ENCODE peak calls at places on chromosomes 11 and 22, in four cellular contexts. S is HepG2, X is SK-N-SH, U is GM12878. E is an unnamed sample.

GRCh38 chr11:128210148-128210940 is 377.0 kb downstream of the ETS1 start:
- DNase-seq in S (peak), X (no peak), U (no peak), E (peak)

GRCh38 chr22:48901324-48901723 is 926.3 kb downstream of the BRD1 start:
- DNase-seq in S (no peak), X (no peak), U (no peak), E (no peak)

GRCh38 chr11:767238-767637 is 10.0 kb downstream of the GATD1 start:
- DNase-seq in S (no peak), X (no peak), U (no peak), E (no peak)

GRCh38 chr11:44607324-44607962 is 42.0 kb downstream of the CD82 start:
- DNase-seq in S (no peak), X (no peak), U (no peak), E (no peak)

GRCh38 chr22:42662114-42663021 is 13.2 kb upstream of the CYB5R3 start:
- DNase-seq in S (no peak), X (peak), U (no peak), E (peak)

GRCh38 chr11:60863550-60864521 is 3.5 kb upstream of the ZP1 start:
- DNase-seq in S (no peak), X (no peak), U (no peak), E (no peak)

GRCh38 chr11:70628176-70628860 is 230.0 kb downstream of the CTTN start:
- DNase-seq in S (no peak), X (no peak), U (no peak), E (no peak)

GRCh38 chr22:40076702-40077645 is 82.2 kb downstream of the FAM83F start:
- DNase-seq in S (no peak), X (no peak), U (no peak), E (no peak)

GRCh38 chr11:12189543-12190235 is 79.3 kb downstream of the MICAL2 start:
- DNase-seq in S (no peak), X (no peak), U (no peak), E (no peak)

GRCh38 chr11:49442669-49443068 is 234.3 kb upstream of the FOLH1 start:
- DNase-seq in S (no peak), X (no peak), U (no peak), E (no peak)

GRCh38 chr22:24146791-24147353 is 34.4 kb upstream of the SUSD2 start:
- DNase-seq in S (no peak), X (peak), U (no peak), E (no peak)

DNA sequence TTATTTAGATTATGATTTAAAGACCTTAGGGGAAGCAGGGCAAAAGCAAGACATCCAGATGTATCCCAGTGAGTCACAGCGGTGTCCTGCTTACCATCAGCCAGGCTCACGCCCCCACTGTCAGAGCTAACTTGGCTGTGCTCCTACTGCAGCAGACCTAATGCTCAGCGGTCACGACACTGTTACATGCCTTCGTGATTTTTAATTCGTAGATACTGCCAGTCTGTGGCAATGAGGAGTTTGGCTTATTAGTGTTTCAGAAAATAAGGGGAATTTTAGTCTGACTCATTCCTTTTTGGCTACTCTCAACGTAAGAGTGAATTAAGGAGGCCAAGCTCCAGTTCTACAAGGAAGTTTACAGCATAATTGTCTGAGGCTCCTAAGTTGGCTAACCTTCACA is 22.7 kb downstream of the EFCAB6 start:
- DNase-seq in S (no peak), X (peak), U (no peak), E (peak)
- TF ChIP-seq PBX3 in S (no peak), X (peak), U (no peak), E (no peak)

GRCh38 chr22:49922484-49922883 is 4.0 kb downstream of the CRELD2 start:
- DNase-seq in S (no peak), X (no peak), U (no peak), E (no peak)
- TF ChIP-seq PBX3 in S (no peak), X (no peak), U (no peak), E (no peak)

DNA sequence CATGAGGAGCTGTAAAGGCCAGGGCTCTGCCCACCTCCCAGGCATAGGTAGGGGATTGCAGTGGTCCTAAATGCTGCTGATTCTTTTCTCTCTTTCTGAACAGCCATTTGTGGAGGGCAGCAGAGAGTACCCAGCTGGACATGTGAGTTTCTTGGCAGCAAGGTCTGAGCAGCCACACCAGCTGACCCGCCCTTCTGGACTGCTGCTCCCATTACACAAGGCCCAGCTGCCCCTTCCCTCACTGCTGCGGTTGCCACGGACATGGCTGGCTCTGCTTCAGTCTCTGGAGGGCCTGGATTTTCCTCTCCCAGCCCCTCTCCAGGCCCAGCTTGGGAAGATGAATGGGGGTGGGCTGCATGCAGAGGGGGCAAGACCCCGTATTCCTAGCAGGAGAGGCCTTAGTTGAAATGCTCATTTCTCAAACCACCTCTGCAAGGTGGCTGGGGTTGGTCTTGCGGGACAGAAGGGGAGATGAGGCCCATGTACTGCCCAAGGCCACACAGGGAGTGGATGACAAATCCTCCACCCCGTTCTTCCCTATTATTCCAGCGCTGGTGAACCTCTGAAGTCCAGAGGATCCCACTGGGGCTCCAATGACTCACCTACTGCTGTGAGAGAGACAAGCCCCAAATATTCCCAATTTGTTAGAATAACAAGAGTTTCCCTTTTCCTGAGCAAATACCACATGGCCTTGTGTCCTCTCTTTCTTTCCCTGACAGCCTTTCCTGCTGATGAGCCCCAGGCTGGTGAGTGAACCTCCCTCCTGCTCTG is 4.7 kb downstream of the LGALS12 start:
- DNase-seq in S (no peak), X (no peak), U (no peak), E (no peak)
- TF ChIP-seq PBX3 in S (no peak), X (no peak), U (no peak), E (no peak)

DNA sequence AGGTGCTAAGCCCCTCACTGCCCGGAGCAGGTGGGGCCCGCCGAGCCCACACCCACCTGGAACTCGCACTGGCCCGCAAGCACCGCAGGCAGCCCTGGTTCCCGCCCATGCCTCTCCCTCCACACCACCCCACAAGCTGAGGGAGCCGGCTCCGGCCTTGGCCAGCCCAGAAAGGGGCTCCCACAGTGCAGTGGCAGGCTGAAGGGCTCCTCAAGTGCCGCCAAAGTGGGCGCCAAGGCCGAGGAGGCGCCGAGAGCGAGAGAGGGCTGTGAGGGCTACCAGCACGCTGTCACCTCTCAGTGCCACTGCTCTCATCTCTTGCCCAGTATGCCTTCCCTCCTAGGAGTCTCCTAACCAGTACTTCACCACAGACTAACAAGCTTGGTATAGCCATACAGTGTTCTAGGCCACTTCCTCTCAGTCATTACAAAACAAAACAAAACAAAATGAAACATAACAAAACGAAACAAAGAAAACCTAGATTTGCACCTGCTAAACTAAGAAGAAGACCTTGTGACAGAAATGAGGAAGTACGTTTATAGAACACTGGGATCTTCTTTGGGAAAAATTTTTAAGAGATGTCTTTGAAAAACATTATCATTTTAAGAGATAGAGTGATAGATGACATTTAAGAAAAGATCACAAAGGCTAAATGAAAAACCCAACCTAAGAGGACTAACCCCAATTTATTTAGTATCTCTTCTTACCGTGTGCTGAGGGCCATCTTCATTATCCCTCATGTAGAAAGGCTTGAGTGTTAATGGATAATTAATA is 47.7 kb upstream of the GAB2 start:
- DNase-seq in S (no peak), X (no peak), U (peak), E (no peak)
- TF ChIP-seq PBX3 in S (no peak), X (no peak), U (no peak), E (no peak)

DNA sequence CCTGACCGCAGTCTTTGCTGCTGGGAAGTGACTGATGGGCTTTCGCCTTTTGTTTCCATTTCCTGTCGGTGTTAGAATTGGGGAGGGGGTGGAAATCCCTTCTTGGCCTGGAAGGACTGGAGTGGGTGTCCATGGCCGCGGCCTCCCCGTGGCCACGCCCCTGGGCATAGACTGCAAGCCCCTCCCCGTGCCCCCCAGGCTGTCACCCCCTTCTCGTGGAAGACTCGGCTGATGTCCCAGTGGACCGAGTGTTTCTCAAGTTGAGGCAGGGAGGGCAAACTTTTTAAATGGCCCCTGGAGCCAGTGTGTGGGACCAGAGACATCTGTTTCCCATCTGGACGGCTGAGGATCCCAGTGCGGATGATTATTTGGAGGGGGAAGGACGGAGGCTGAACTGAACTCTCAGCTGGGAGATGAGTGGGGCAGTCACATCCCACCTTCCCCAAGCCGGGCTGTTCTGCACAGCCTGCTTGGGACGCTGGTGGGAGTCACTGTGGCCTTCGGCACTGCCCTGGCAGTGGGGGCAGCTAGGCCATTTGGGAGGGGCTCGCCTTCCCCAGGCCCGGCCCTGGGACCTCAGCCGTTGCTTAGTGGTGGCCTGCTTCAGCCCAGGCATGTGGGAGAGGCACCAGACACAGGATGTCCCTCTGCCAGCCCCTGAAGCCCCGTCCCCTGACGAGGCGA is 1.6 kb downstream of the CD81 start:
- DNase-seq in S (no peak), X (peak), U (no peak), E (no peak)
- TF ChIP-seq PBX3 in S (no peak), X (no peak), U (no peak), E (no peak)

DNA sequence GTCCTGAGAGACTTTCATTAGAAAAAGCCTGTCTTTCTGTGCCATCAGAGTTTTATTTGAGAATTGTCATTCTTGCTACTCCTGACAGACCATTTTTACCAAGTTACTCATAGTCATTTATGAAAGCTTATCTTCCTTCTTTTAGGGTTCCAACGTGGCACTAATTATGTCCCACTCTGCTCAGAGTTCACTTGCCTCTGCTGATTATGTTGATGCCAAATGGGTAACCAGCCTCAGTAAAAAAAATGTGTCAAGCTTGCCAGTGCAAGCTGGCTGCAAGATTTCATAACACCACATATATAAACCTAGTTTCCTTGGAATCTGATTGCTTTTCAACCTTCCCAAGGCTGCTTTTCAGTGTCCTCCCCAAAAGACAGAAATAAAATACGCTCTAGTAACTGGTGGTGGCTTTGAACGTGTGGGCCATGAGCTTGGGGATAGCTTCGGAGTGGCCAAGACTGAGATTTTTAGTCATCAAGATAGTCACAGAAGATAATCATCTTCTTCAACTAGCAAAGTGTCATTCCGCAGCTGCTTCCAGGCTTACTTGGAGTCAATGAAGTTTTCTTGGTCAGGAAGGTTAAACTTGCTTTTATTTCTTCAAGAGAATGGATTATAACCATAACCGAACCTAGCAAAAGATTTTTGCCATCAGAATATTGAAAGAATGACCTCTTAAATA is 29.5 kb upstream of the APOA1 start:
- DNase-seq in S (no peak), X (no peak), U (no peak), E (no peak)
- TF ChIP-seq PBX3 in S (no peak), X (no peak), U (no peak), E (no peak)

E was measured in A549.